ENCODE peak calls at places on chromosomes 5 and 9, in five cellular contexts. G is body of pancreas, U is glutamatergic neuron, Q is PC-3, E is GM20000. F is an unnamed sample.

GRCh38 chr9:77735515-77735914 is 87.4 kb upstream of the GNA14 start:
- DNase-seq in G (no peak), U (no peak), Q (no peak), E (no peak), F (no peak)

GRCh38 chr9:88218721-88219120 is 80.4 kb upstream of the SPATA31C2 start:
- DNase-seq in G (no peak), U (no peak), Q (no peak), E (no peak), F (no peak)

GRCh38 chr5:87411586-87412416 is 929 bp downstream of the CCNH start:
- DNase-seq in G (peak; percentile 30), U (no peak), Q (peak; percentile 53), E (no peak), F (no peak)

GRCh38 chr5:60183881-60184280 is 290.4 kb upstream of the PDE4D start:
- DNase-seq in G (no peak), U (no peak), Q (no peak), E (no peak), F (no peak)

GRCh38 chr5:110785356-110785755 is 46.5 kb downstream of the SLC25A46 start:
- DNase-seq in G (no peak), U (no peak), Q (peak; percentile 96), E (no peak), F (no peak)

GRCh38 chr5:75654693-75655315 is 43.6 kb downstream of the ANKDD1B start:
- DNase-seq in G (no peak), U (no peak), Q (no peak), E (no peak), F (no peak)

GRCh38 chr9:97632406-97632991 is 669 bp downstream of the TSTD2 start:
- DNase-seq in G (no peak), U (peak; percentile 42), Q (no peak), E (no peak), F (no peak)

GRCh38 chr5:89098199-89098756 is 215.3 kb upstream of the MEF2C start:
- DNase-seq in G (no peak), U (no peak), Q (no peak), E (no peak), F (no peak)

GRCh38 chr9:87516931-87517300 is 19.2 kb downstream of the DAPK1 start:
- DNase-seq in G (no peak), U (no peak), Q (no peak), E (no peak), F (no peak)

GRCh38 chr9:109640232-109641078 is 139.5 kb upstream of the PALM2AKAP2 start:
- DNase-seq in G (peak; percentile 37), U (peak; percentile 88), Q (peak; percentile 69), E (no peak), F (no peak)

GRCh38 chr9:75265525-75265972 is 177.2 kb downstream of the OSTF1 start:
- DNase-seq in G (peak; percentile 54), U (peak; percentile 50), Q (peak; percentile 56), E (peak; percentile 44), F (peak; percentile 41)

GRCh38 chr5:154916874-154917273 is 21.1 kb downstream of the GEMIN5 start:
- DNase-seq in G (no peak), U (no peak), Q (peak; percentile 12), E (no peak), F (no peak)

GRCh38 chr5:89043676-89044075 is 160.7 kb upstream of the MEF2C start:
- DNase-seq in G (no peak), U (no peak), Q (peak; percentile 89), E (peak; percentile 9), F (peak; percentile 9)

GRCh38 chr5:149656576-149657182 is 73.4 kb upstream of the PPARGC1B start:
- DNase-seq in G (no peak), U (peak; percentile 67), Q (peak; percentile 83), E (peak; percentile 52), F (peak; percentile 58)

GRCh38 chr5:175872287-175873089 is 1.1 kb downstream of the CPLX2 start:
- DNase-seq in G (peak; percentile 14), U (peak; percentile 88), Q (no peak), E (peak; percentile 32), F (no peak)

DNA sequence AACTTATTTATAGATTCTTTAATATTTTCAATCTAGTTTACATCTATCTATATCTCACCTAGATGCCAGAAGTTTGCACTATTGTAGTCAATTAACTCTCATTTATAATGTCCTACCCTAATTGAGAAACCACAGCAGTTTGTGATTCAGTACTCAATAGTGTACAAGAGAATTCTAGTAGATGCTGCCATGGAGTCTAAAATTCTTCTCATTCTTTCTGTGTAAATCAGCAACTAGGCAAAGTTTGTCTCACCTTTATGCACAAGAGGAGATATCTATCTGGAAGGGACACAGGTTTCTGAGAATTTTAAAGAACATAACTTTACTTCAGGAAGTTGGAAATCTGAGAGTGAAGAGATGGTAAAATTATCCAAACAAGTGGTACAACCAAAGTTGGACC is 173.0 kb upstream of the FBXL7 start:
- DNase-seq in G (no peak), U (no peak), Q (no peak), E (no peak), F (no peak)
- TF ChIP-seq CTCF in G (no peak), U (no peak), Q (no peak), E (no peak), F (no peak)

DNA sequence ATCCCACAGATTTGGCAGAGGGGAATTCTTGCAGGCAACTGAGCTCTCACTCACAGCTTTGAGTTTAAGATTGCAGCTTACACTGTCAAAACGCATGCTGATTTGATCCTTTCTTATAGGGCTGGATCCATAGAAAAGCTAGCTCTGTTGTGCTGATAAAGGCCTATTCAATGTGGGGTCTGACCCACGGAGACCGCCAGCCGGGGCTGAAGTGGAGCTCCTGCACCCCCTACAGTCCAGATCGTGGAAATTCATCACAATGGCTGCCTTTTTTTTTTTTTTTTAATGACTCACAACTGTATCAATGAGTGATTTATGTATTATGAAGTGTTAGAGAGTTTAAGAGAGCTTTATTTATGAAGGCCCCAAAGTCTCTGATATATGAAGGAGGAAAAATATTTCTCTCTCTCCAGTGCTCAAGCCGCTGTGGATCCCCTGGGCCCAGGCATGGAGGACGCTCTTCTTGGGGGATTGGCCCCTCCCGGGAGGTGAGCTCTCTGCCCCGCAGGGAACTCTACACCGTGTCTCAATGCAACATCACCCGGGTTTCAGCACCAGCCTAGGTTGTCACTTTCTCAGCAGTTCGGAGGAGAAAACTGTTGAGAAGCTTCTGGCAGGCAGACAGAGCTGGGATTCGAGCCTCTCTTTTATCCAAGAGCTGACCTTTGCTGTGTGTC is 700.2 kb downstream of the IRX1 start:
- DNase-seq in G (no peak), U (peak; percentile 63), Q (no peak), E (no peak), F (no peak)
- TF ChIP-seq CTCF in G (no peak), U (peak; percentile 86), Q (no peak), E (no peak), F (no peak)

DNA sequence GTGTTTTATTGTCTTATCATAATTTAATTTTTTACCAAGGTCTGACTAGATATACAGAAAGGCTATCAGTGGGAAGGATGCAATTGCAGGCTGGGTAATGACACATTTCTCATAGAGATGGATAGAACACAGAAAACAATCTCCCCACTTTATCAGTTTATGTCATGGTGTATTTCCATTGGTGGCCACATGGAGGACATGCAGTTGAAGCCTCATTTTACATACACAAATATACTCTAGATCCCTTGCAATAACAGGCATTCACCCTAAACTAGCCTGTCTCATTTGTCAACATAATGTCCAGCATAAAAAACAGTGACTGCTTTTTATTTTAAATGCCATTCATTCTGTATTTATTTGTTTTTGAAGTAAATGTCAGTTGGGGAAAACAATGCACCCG is 526.3 kb downstream of the GABRG2 start:
- DNase-seq in G (no peak), U (no peak), Q (peak; percentile 26), E (no peak), F (no peak)
- TF ChIP-seq CTCF in G (no peak), U (peak; percentile 76), Q (peak; percentile 52), E (peak; percentile 4), F (peak; percentile 29)

GRCh38 chr5:55218966-55219365 is 8.1 kb downstream of the MCIDAS start:
- DNase-seq in G (peak; percentile 97), U (no peak), Q (peak; percentile 79), E (no peak), F (no peak)
- TF ChIP-seq CTCF in G (no peak), U (no peak), Q (no peak), E (no peak), F (no peak)

F was measured in GM10248.